ENCODE peak calls at places on chromosomes 7 and 10, in nine cellular contexts. One of them, this sample, is unnamed.

GRCh38 chr7:116859323-116859722 is 3.1 kb upstream of the CAPZA2 start:
- DNase-seq in fibroblast of pulmonary artery: peak
- DNase-seq in fibroblast of the aortic adventitia: peak
- DNase-seq in foreskin fibroblast: peak
- DNase-seq in progenitor cell of endocrine pancreas: no peak
- DNase-seq in tibial artery: no peak
- DNase-seq in activated CD8-positive, alpha-beta T cell treated with anti-CD3 and anti-CD28 coated beads for 36 hours: no peak
- DNase-seq in pancreas: no peak
- DNase-seq in endothelial cell: no peak
- DNase-seq in this sample: no peak

GRCh38 chr10:33386926-33387325 is 52.5 kb upstream of the NRP1 start:
- DNase-seq in fibroblast of pulmonary artery: peak
- DNase-seq in fibroblast of the aortic adventitia: peak
- DNase-seq in foreskin fibroblast: no peak
- DNase-seq in progenitor cell of endocrine pancreas: no peak
- DNase-seq in tibial artery: no peak
- DNase-seq in activated CD8-positive, alpha-beta T cell treated with anti-CD3 and anti-CD28 coated beads for 36 hours: no peak
- DNase-seq in pancreas: no peak
- DNase-seq in endothelial cell: no peak
- DNase-seq in this sample: no peak

GRCh38 chr7:28389504-28390385 is 22.6 kb upstream of the CREB5 start:
- DNase-seq in fibroblast of pulmonary artery: peak
- DNase-seq in fibroblast of the aortic adventitia: peak
- DNase-seq in foreskin fibroblast: peak
- DNase-seq in progenitor cell of endocrine pancreas: no peak
- DNase-seq in tibial artery: no peak
- DNase-seq in activated CD8-positive, alpha-beta T cell treated with anti-CD3 and anti-CD28 coated beads for 36 hours: peak
- DNase-seq in pancreas: no peak
- DNase-seq in endothelial cell: no peak
- DNase-seq in this sample: no peak

GRCh38 chr10:44385726-44386438 is 985 bp upstream of the CXCL12 start:
- DNase-seq in fibroblast of pulmonary artery: no peak
- DNase-seq in fibroblast of the aortic adventitia: no peak
- DNase-seq in foreskin fibroblast: no peak
- DNase-seq in progenitor cell of endocrine pancreas: no peak
- DNase-seq in tibial artery: peak
- DNase-seq in activated CD8-positive, alpha-beta T cell treated with anti-CD3 and anti-CD28 coated beads for 36 hours: no peak
- DNase-seq in pancreas: peak
- DNase-seq in endothelial cell: no peak
- DNase-seq in this sample: no peak

GRCh38 chr10:110408943-110409342 is 88.8 kb upstream of the DUSP5 start:
- DNase-seq in fibroblast of pulmonary artery: no peak
- DNase-seq in fibroblast of the aortic adventitia: no peak
- DNase-seq in foreskin fibroblast: no peak
- DNase-seq in progenitor cell of endocrine pancreas: no peak
- DNase-seq in tibial artery: no peak
- DNase-seq in activated CD8-positive, alpha-beta T cell treated with anti-CD3 and anti-CD28 coated beads for 36 hours: no peak
- DNase-seq in pancreas: no peak
- DNase-seq in endothelial cell: no peak
- DNase-seq in this sample: no peak

GRCh38 chr10:16986406-16987128 is 143.0 kb downstream of the CUBN start:
- DNase-seq in fibroblast of pulmonary artery: peak
- DNase-seq in fibroblast of the aortic adventitia: peak
- DNase-seq in foreskin fibroblast: peak
- DNase-seq in progenitor cell of endocrine pancreas: no peak
- DNase-seq in tibial artery: no peak
- DNase-seq in activated CD8-positive, alpha-beta T cell treated with anti-CD3 and anti-CD28 coated beads for 36 hours: no peak
- DNase-seq in pancreas: no peak
- DNase-seq in endothelial cell: no peak
- DNase-seq in this sample: no peak

GRCh38 chr10:48820231-48820630 is 119.4 kb downstream of the LRRC18 start:
- DNase-seq in fibroblast of pulmonary artery: no peak
- DNase-seq in fibroblast of the aortic adventitia: no peak
- DNase-seq in foreskin fibroblast: no peak
- DNase-seq in progenitor cell of endocrine pancreas: no peak
- DNase-seq in tibial artery: no peak
- DNase-seq in activated CD8-positive, alpha-beta T cell treated with anti-CD3 and anti-CD28 coated beads for 36 hours: no peak
- DNase-seq in pancreas: no peak
- DNase-seq in endothelial cell: no peak
- DNase-seq in this sample: no peak

GRCh38 chr10:67722113-67722512 is 26.1 kb upstream of the CTNNA3 start:
- DNase-seq in fibroblast of pulmonary artery: no peak
- DNase-seq in fibroblast of the aortic adventitia: no peak
- DNase-seq in foreskin fibroblast: no peak
- DNase-seq in progenitor cell of endocrine pancreas: no peak
- DNase-seq in tibial artery: no peak
- DNase-seq in activated CD8-positive, alpha-beta T cell treated with anti-CD3 and anti-CD28 coated beads for 36 hours: no peak
- DNase-seq in pancreas: no peak
- DNase-seq in endothelial cell: no peak
- DNase-seq in this sample: no peak

GRCh38 chr7:92425311-92425947 is 21.9 kb upstream of the GATAD1 start:
- DNase-seq in fibroblast of pulmonary artery: no peak
- DNase-seq in fibroblast of the aortic adventitia: no peak
- DNase-seq in foreskin fibroblast: no peak
- DNase-seq in progenitor cell of endocrine pancreas: no peak
- DNase-seq in tibial artery: no peak
- DNase-seq in activated CD8-positive, alpha-beta T cell treated with anti-CD3 and anti-CD28 coated beads for 36 hours: no peak
- DNase-seq in pancreas: no peak
- DNase-seq in endothelial cell: no peak
- DNase-seq in this sample: no peak

GRCh38 chr10:99612167-99612831 is 7.9 kb downstream of the SLC25A28 start:
- DNase-seq in fibroblast of pulmonary artery: peak
- DNase-seq in fibroblast of the aortic adventitia: peak
- DNase-seq in foreskin fibroblast: peak
- DNase-seq in progenitor cell of endocrine pancreas: peak
- DNase-seq in tibial artery: no peak
- DNase-seq in activated CD8-positive, alpha-beta T cell treated with anti-CD3 and anti-CD28 coated beads for 36 hours: peak
- DNase-seq in pancreas: no peak
- DNase-seq in endothelial cell: peak
- DNase-seq in this sample: peak

GRCh38 chr7:23470290-23471089 is at the start of gene IGF2BP3:
- DNase-seq in fibroblast of pulmonary artery: peak
- DNase-seq in fibroblast of the aortic adventitia: peak
- DNase-seq in foreskin fibroblast: peak
- DNase-seq in progenitor cell of endocrine pancreas: peak
- DNase-seq in tibial artery: no peak
- DNase-seq in activated CD8-positive, alpha-beta T cell treated with anti-CD3 and anti-CD28 coated beads for 36 hours: peak
- DNase-seq in pancreas: no peak
- DNase-seq in endothelial cell: peak
- DNase-seq in this sample: peak

GRCh38 chr7:2967238-2967637 is 76.4 kb downstream of the CARD11 start:
- DNase-seq in fibroblast of pulmonary artery: no peak
- DNase-seq in fibroblast of the aortic adventitia: no peak
- DNase-seq in foreskin fibroblast: no peak
- DNase-seq in progenitor cell of endocrine pancreas: no peak
- DNase-seq in tibial artery: peak
- DNase-seq in activated CD8-positive, alpha-beta T cell treated with anti-CD3 and anti-CD28 coated beads for 36 hours: no peak
- DNase-seq in pancreas: no peak
- DNase-seq in endothelial cell: no peak
- DNase-seq in this sample: no peak

GRCh38 chr10:122939819-122940543 is 14.0 kb downstream of the C10orf88 start:
- DNase-seq in fibroblast of pulmonary artery: peak
- DNase-seq in fibroblast of the aortic adventitia: peak
- DNase-seq in foreskin fibroblast: peak
- DNase-seq in progenitor cell of endocrine pancreas: no peak
- DNase-seq in tibial artery: no peak
- DNase-seq in activated CD8-positive, alpha-beta T cell treated with anti-CD3 and anti-CD28 coated beads for 36 hours: no peak
- DNase-seq in pancreas: no peak
- DNase-seq in endothelial cell: no peak
- DNase-seq in this sample: no peak

GRCh38 chr10:33273295-33274002 is 61.0 kb downstream of the NRP1 start:
- DNase-seq in fibroblast of pulmonary artery: peak
- DNase-seq in fibroblast of the aortic adventitia: peak
- DNase-seq in foreskin fibroblast: peak
- DNase-seq in progenitor cell of endocrine pancreas: no peak
- DNase-seq in tibial artery: peak
- DNase-seq in activated CD8-positive, alpha-beta T cell treated with anti-CD3 and anti-CD28 coated beads for 36 hours: no peak
- DNase-seq in pancreas: peak
- DNase-seq in endothelial cell: no peak
- DNase-seq in this sample: no peak

GRCh38 chr7:123716877-123717276 is 31.9 kb downstream of the WASL start:
- DNase-seq in fibroblast of pulmonary artery: no peak
- DNase-seq in fibroblast of the aortic adventitia: no peak
- DNase-seq in foreskin fibroblast: no peak
- DNase-seq in progenitor cell of endocrine pancreas: no peak
- DNase-seq in tibial artery: no peak
- DNase-seq in activated CD8-positive, alpha-beta T cell treated with anti-CD3 and anti-CD28 coated beads for 36 hours: no peak
- DNase-seq in pancreas: no peak
- DNase-seq in endothelial cell: no peak
- DNase-seq in this sample: no peak

GRCh38 chr10:32795598-32796183 is 162.3 kb downstream of the ITGB1 start:
- DNase-seq in fibroblast of pulmonary artery: peak
- DNase-seq in fibroblast of the aortic adventitia: peak
- DNase-seq in foreskin fibroblast: peak
- DNase-seq in progenitor cell of endocrine pancreas: no peak
- DNase-seq in tibial artery: no peak
- DNase-seq in activated CD8-positive, alpha-beta T cell treated with anti-CD3 and anti-CD28 coated beads for 36 hours: peak
- DNase-seq in pancreas: no peak
- DNase-seq in endothelial cell: no peak
- DNase-seq in this sample: no peak

GRCh38 chr7:77903597-77903996 is 105.0 kb downstream of the PHTF2 start:
- DNase-seq in fibroblast of pulmonary artery: no peak
- DNase-seq in fibroblast of the aortic adventitia: peak
- DNase-seq in foreskin fibroblast: peak
- DNase-seq in progenitor cell of endocrine pancreas: no peak
- DNase-seq in tibial artery: no peak
- DNase-seq in activated CD8-positive, alpha-beta T cell treated with anti-CD3 and anti-CD28 coated beads for 36 hours: peak
- DNase-seq in pancreas: no peak
- DNase-seq in endothelial cell: no peak
- DNase-seq in this sample: no peak

DNA sequence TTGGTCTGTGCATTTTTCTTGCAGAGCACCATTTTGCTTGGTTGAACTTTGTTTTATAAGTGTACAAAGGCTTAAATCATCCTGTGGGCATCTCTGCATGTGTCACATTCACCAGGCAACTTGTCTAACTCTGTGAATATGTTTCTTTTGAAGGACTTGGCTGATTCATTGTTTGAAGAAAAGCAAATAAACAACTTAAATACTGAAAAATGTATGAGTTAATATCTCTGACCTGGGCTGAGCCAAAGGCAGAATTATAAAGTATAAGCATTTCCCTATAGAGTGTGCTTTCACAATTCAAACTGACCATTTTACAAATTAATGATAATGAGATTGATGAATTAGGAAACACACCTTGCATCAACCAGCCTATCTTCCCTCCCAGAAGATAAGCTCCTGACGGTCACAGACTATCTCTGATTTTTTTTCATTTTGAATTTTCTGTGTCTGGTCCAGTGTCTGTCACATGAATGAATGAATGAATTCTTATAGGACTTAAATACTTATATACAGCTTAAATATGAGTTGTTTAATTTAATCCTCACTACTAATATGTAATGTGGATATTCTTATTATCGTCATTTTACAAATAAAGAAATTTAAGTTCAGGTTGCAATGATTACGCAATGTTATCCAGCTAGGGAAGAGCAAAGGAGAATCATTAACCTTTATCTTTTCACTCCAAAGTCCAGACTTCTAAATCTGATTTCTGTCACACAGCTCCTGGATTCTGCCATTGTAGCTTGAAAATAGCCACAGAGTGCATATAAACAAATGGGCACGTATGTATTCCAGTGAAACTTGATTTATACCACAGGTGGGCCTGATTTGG is 182.0 kb upstream of the PHYHIPL start:
- DNase-seq in fibroblast of pulmonary artery: no peak
- DNase-seq in fibroblast of the aortic adventitia: no peak
- DNase-seq in foreskin fibroblast: peak
- DNase-seq in progenitor cell of endocrine pancreas: no peak
- DNase-seq in tibial artery: no peak
- DNase-seq in activated CD8-positive, alpha-beta T cell treated with anti-CD3 and anti-CD28 coated beads for 36 hours: no peak
- DNase-seq in pancreas: no peak
- DNase-seq in endothelial cell: no peak
- DNase-seq in this sample: no peak
- TF ChIP-seq CTCF in fibroblast of pulmonary artery: no peak
- TF ChIP-seq CTCF in fibroblast of the aortic adventitia: no peak
- TF ChIP-seq CTCF in foreskin fibroblast: no peak
- TF ChIP-seq CTCF in progenitor cell of endocrine pancreas: no peak
- TF ChIP-seq CTCF in tibial artery: no peak
- TF ChIP-seq CTCF in activated CD8-positive, alpha-beta T cell treated with anti-CD3 and anti-CD28 coated beads for 36 hours: no peak
- TF ChIP-seq CTCF in pancreas: no peak
- TF ChIP-seq CTCF in endothelial cell: no peak
- TF ChIP-seq CTCF in this sample: no peak

DNA sequence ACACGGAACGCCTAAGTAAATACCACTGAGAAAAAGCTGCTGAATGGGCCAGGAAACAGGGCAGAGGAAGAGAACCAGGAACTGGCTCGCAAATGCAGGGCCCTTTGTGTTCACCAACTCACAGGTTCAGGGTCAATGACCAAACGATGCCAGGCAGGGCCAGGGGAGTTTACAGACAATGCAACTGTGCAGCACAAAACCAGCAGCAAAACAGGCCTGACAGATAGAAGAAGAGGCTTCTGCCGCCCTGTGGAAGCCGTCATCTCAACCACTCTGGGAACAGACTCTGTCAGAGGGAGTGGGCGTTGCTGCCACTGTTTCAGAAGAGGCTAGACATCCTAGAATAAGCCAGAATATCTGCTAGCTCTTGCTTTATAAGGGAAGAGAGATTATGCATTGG is 117.9 kb downstream of the KMT2E start:
- DNase-seq in fibroblast of pulmonary artery: no peak
- DNase-seq in fibroblast of the aortic adventitia: no peak
- DNase-seq in foreskin fibroblast: no peak
- DNase-seq in progenitor cell of endocrine pancreas: no peak
- DNase-seq in tibial artery: no peak
- DNase-seq in activated CD8-positive, alpha-beta T cell treated with anti-CD3 and anti-CD28 coated beads for 36 hours: peak
- DNase-seq in pancreas: no peak
- DNase-seq in endothelial cell: no peak
- DNase-seq in this sample: no peak
- TF ChIP-seq CTCF in fibroblast of pulmonary artery: no peak
- TF ChIP-seq CTCF in fibroblast of the aortic adventitia: no peak
- TF ChIP-seq CTCF in foreskin fibroblast: no peak
- TF ChIP-seq CTCF in progenitor cell of endocrine pancreas: no peak
- TF ChIP-seq CTCF in tibial artery: no peak
- TF ChIP-seq CTCF in activated CD8-positive, alpha-beta T cell treated with anti-CD3 and anti-CD28 coated beads for 36 hours: no peak
- TF ChIP-seq CTCF in pancreas: no peak
- TF ChIP-seq CTCF in endothelial cell: no peak
- TF ChIP-seq CTCF in this sample: no peak

GRCh38 chr7:50307368-50308012 is 3.0 kb downstream of the IKZF1 start:
- DNase-seq in fibroblast of pulmonary artery: no peak
- DNase-seq in fibroblast of the aortic adventitia: no peak
- DNase-seq in foreskin fibroblast: no peak
- DNase-seq in progenitor cell of endocrine pancreas: no peak
- DNase-seq in tibial artery: no peak
- DNase-seq in activated CD8-positive, alpha-beta T cell treated with anti-CD3 and anti-CD28 coated beads for 36 hours: peak
- DNase-seq in pancreas: no peak
- DNase-seq in endothelial cell: no peak
- DNase-seq in this sample: no peak
- TF ChIP-seq CTCF in fibroblast of pulmonary artery: no peak
- TF ChIP-seq CTCF in fibroblast of the aortic adventitia: no peak
- TF ChIP-seq CTCF in foreskin fibroblast: no peak
- TF ChIP-seq CTCF in progenitor cell of endocrine pancreas: no peak
- TF ChIP-seq CTCF in tibial artery: no peak
- TF ChIP-seq CTCF in activated CD8-positive, alpha-beta T cell treated with anti-CD3 and anti-CD28 coated beads for 36 hours: no peak
- TF ChIP-seq CTCF in pancreas: no peak
- TF ChIP-seq CTCF in endothelial cell: no peak
- TF ChIP-seq CTCF in this sample: no peak

DNA sequence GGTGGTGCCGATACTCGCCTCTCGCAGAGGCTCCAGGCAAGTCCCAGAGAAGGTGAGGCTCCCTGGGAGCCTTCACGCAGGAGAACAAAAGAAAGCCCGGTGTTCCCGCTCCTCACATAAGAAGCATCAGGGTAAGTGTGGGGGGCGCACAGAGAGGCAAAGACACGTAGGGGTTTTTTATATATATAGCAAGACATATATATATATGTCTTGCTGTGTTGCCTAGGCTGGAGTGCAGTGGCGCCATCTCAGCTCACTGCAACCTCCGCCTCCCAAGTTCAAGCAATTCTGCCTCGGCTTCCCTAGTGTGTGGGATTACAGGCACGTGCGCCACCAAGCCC is 61.3 kb downstream of the PDIA4 start:
- DNase-seq in fibroblast of pulmonary artery: no peak
- DNase-seq in fibroblast of the aortic adventitia: no peak
- DNase-seq in foreskin fibroblast: no peak
- DNase-seq in progenitor cell of endocrine pancreas: no peak
- DNase-seq in tibial artery: no peak
- DNase-seq in activated CD8-positive, alpha-beta T cell treated with anti-CD3 and anti-CD28 coated beads for 36 hours: no peak
- DNase-seq in pancreas: no peak
- DNase-seq in endothelial cell: no peak
- DNase-seq in this sample: no peak
- TF ChIP-seq CTCF in fibroblast of pulmonary artery: no peak
- TF ChIP-seq CTCF in fibroblast of the aortic adventitia: no peak
- TF ChIP-seq CTCF in foreskin fibroblast: no peak
- TF ChIP-seq CTCF in progenitor cell of endocrine pancreas: no peak
- TF ChIP-seq CTCF in tibial artery: no peak
- TF ChIP-seq CTCF in activated CD8-positive, alpha-beta T cell treated with anti-CD3 and anti-CD28 coated beads for 36 hours: peak
- TF ChIP-seq CTCF in pancreas: peak
- TF ChIP-seq CTCF in endothelial cell: no peak
- TF ChIP-seq CTCF in this sample: no peak

This sample was measured in neural crest cell.